ENCODE peak calls at places on chromosomes 3 and 15, in seven cellular contexts. One of them, this sample, is unnamed.

GRCh38 chr3:99842826-99843589 is 25.3 kb downstream of the CMSS1 start:
- DNase-seq in psoas muscle: no peak
- DNase-seq in fibroblast of the aortic adventitia: peak
- DNase-seq in fibroblast of lung: peak
- DNase-seq in mammary epithelial cell: peak
- DNase-seq in sigmoid colon: no peak
- DNase-seq in kidney epithelial cell: peak
- DNase-seq in this sample: peak

GRCh38 chr3:46209751-46210470 is 1.8 kb upstream of the CCR1 start:
- DNase-seq in psoas muscle: no peak
- DNase-seq in kidney epithelial cell: no peak
- DNase-seq in fibroblast of the aortic adventitia: peak
- DNase-seq in mammary epithelial cell: no peak
- DNase-seq in fibroblast of lung: peak
- DNase-seq in sigmoid colon: no peak
- DNase-seq in this sample: no peak

GRCh38 chr3:127217594-127218456 is 24.9 kb downstream of the PRR23E start:
- DNase-seq in kidney epithelial cell: no peak
- DNase-seq in sigmoid colon: no peak
- DNase-seq in fibroblast of the aortic adventitia: peak
- DNase-seq in psoas muscle: no peak
- DNase-seq in fibroblast of lung: no peak
- DNase-seq in mammary epithelial cell: peak
- DNase-seq in this sample: no peak

GRCh38 chr15:45183511-45183910 is 4.3 kb downstream of the SHF start:
- DNase-seq in mammary epithelial cell: no peak
- DNase-seq in fibroblast of the aortic adventitia: no peak
- DNase-seq in fibroblast of lung: no peak
- DNase-seq in sigmoid colon: no peak
- DNase-seq in psoas muscle: no peak
- DNase-seq in kidney epithelial cell: no peak
- DNase-seq in this sample: no peak

GRCh38 chr3:13077431-13078157 is 4.4 kb upstream of the IQSEC1 start:
- DNase-seq in kidney epithelial cell: no peak
- DNase-seq in sigmoid colon: no peak
- DNase-seq in mammary epithelial cell: no peak
- DNase-seq in fibroblast of lung: peak
- DNase-seq in fibroblast of the aortic adventitia: peak
- DNase-seq in psoas muscle: peak
- DNase-seq in this sample: no peak

GRCh38 chr3:177335728-177336127 is 138.4 kb upstream of the TBL1XR1 start:
- DNase-seq in mammary epithelial cell: peak
- DNase-seq in sigmoid colon: no peak
- DNase-seq in kidney epithelial cell: no peak
- DNase-seq in fibroblast of lung: peak
- DNase-seq in fibroblast of the aortic adventitia: peak
- DNase-seq in psoas muscle: no peak
- DNase-seq in this sample: peak

GRCh38 chr3:158103131-158103955 is 2.9 kb downstream of the SHOX2 start:
- DNase-seq in kidney epithelial cell: no peak
- DNase-seq in fibroblast of lung: no peak
- DNase-seq in fibroblast of the aortic adventitia: no peak
- DNase-seq in psoas muscle: peak
- DNase-seq in sigmoid colon: no peak
- DNase-seq in mammary epithelial cell: no peak
- DNase-seq in this sample: no peak

GRCh38 chr15:51160484-51160883 is 65.8 kb upstream of the TNFAIP8L3 start:
- DNase-seq in kidney epithelial cell: no peak
- DNase-seq in mammary epithelial cell: no peak
- DNase-seq in sigmoid colon: no peak
- DNase-seq in fibroblast of the aortic adventitia: no peak
- DNase-seq in psoas muscle: no peak
- DNase-seq in fibroblast of lung: no peak
- DNase-seq in this sample: no peak

GRCh38 chr15:96330064-96330449 is 443 bp upstream of the NR2F2 start:
- DNase-seq in psoas muscle: no peak
- DNase-seq in sigmoid colon: peak
- DNase-seq in fibroblast of lung: peak
- DNase-seq in mammary epithelial cell: peak
- DNase-seq in fibroblast of the aortic adventitia: peak
- DNase-seq in kidney epithelial cell: no peak
- DNase-seq in this sample: peak

GRCh38 chr3:20622304-20622703 is 436.3 kb upstream of the SGO1 start:
- DNase-seq in kidney epithelial cell: no peak
- DNase-seq in psoas muscle: no peak
- DNase-seq in mammary epithelial cell: peak
- DNase-seq in fibroblast of lung: peak
- DNase-seq in sigmoid colon: no peak
- DNase-seq in fibroblast of the aortic adventitia: peak
- DNase-seq in this sample: no peak

GRCh38 chr3:9448643-9449042 is 51.2 kb downstream of the SETD5 start:
- DNase-seq in sigmoid colon: no peak
- DNase-seq in kidney epithelial cell: no peak
- DNase-seq in psoas muscle: no peak
- DNase-seq in fibroblast of lung: peak
- DNase-seq in mammary epithelial cell: no peak
- DNase-seq in fibroblast of the aortic adventitia: no peak
- DNase-seq in this sample: no peak

GRCh38 chr15:71526061-71526460 is 284.3 kb upstream of the NR2E3 start:
- DNase-seq in psoas muscle: no peak
- DNase-seq in fibroblast of the aortic adventitia: peak
- DNase-seq in fibroblast of lung: peak
- DNase-seq in sigmoid colon: no peak
- DNase-seq in kidney epithelial cell: no peak
- DNase-seq in mammary epithelial cell: no peak
- DNase-seq in this sample: peak

GRCh38 chr3:44427683-44428082 is 49.8 kb downstream of the ZNF445 start:
- DNase-seq in psoas muscle: no peak
- DNase-seq in kidney epithelial cell: no peak
- DNase-seq in sigmoid colon: no peak
- DNase-seq in mammary epithelial cell: no peak
- DNase-seq in fibroblast of lung: no peak
- DNase-seq in fibroblast of the aortic adventitia: no peak
- DNase-seq in this sample: no peak
- H3K4me3 ChIP-seq in psoas muscle: no peak
- H3K4me3 ChIP-seq in kidney epithelial cell: no peak
- H3K4me3 ChIP-seq in sigmoid colon: no peak
- H3K4me3 ChIP-seq in mammary epithelial cell: no peak
- H3K4me3 ChIP-seq in fibroblast of lung: no peak
- H3K4me3 ChIP-seq in fibroblast of the aortic adventitia: no peak
- H3K4me3 ChIP-seq in this sample: no peak

DNA sequence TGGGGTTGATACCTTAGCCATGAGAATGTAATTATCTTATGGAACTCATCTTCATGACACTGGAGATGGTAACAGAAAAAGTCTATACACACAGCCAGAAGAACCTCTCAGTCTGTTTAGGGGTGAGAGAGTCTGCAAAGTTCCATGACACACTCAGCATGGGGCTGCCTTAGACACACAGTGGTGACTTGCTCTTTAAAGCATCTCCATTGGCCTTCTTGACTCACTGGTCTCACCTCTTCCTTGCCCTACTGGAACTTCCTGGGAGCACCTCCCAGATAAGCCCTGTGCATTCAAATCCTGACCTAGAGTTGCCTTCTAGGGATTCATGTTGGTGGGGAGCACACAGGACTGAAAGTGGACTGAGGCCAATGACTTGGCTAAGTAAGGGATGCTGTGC is 9.3 kb downstream of the MAGI1 start:
- DNase-seq in mammary epithelial cell: no peak
- DNase-seq in psoas muscle: no peak
- DNase-seq in sigmoid colon: no peak
- DNase-seq in fibroblast of the aortic adventitia: no peak
- DNase-seq in kidney epithelial cell: no peak
- DNase-seq in fibroblast of lung: no peak
- DNase-seq in this sample: no peak
- TF ChIP-seq CTCF in mammary epithelial cell: no peak
- TF ChIP-seq CTCF in psoas muscle: no peak
- TF ChIP-seq CTCF in sigmoid colon: no peak
- TF ChIP-seq CTCF in fibroblast of the aortic adventitia: no peak
- TF ChIP-seq CTCF in kidney epithelial cell: no peak
- TF ChIP-seq CTCF in fibroblast of lung: no peak
- TF ChIP-seq CTCF in this sample: no peak

GRCh38 chr3:60190073-60190472 is 1061.2 kb downstream of the FHIT start:
- DNase-seq in psoas muscle: no peak
- DNase-seq in fibroblast of lung: peak
- DNase-seq in mammary epithelial cell: no peak
- DNase-seq in sigmoid colon: no peak
- DNase-seq in fibroblast of the aortic adventitia: no peak
- DNase-seq in kidney epithelial cell: no peak
- DNase-seq in this sample: no peak
- H3K4me3 ChIP-seq in psoas muscle: no peak
- H3K4me3 ChIP-seq in fibroblast of lung: no peak
- H3K4me3 ChIP-seq in mammary epithelial cell: no peak
- H3K4me3 ChIP-seq in sigmoid colon: no peak
- H3K4me3 ChIP-seq in fibroblast of the aortic adventitia: no peak
- H3K4me3 ChIP-seq in kidney epithelial cell: no peak
- H3K4me3 ChIP-seq in this sample: no peak

GRCh38 chr3:57689367-57690053 is 3.4 kb downstream of the DENND6A start:
- DNase-seq in mammary epithelial cell: no peak
- DNase-seq in sigmoid colon: no peak
- DNase-seq in psoas muscle: no peak
- DNase-seq in fibroblast of the aortic adventitia: no peak
- DNase-seq in fibroblast of lung: no peak
- DNase-seq in kidney epithelial cell: no peak
- DNase-seq in this sample: no peak
- TF ChIP-seq CTCF in mammary epithelial cell: peak
- TF ChIP-seq CTCF in sigmoid colon: no peak
- TF ChIP-seq CTCF in psoas muscle: no peak
- TF ChIP-seq CTCF in fibroblast of the aortic adventitia: no peak
- TF ChIP-seq CTCF in fibroblast of lung: no peak
- TF ChIP-seq CTCF in kidney epithelial cell: no peak
- TF ChIP-seq CTCF in this sample: peak

GRCh38 chr3:71197841-71198565 is 385.5 kb downstream of the FOXP1 start:
- DNase-seq in mammary epithelial cell: no peak
- DNase-seq in sigmoid colon: no peak
- DNase-seq in fibroblast of lung: peak
- DNase-seq in kidney epithelial cell: no peak
- DNase-seq in psoas muscle: no peak
- DNase-seq in fibroblast of the aortic adventitia: no peak
- DNase-seq in this sample: no peak
- H3K4me3 ChIP-seq in mammary epithelial cell: no peak
- H3K4me3 ChIP-seq in sigmoid colon: no peak
- H3K4me3 ChIP-seq in fibroblast of lung: no peak
- H3K4me3 ChIP-seq in kidney epithelial cell: no peak
- H3K4me3 ChIP-seq in psoas muscle: peak
- H3K4me3 ChIP-seq in fibroblast of the aortic adventitia: no peak
- H3K4me3 ChIP-seq in this sample: no peak

GRCh38 chr3:131143802-131144201 is 117.1 kb downstream of the NEK11 start:
- DNase-seq in kidney epithelial cell: no peak
- DNase-seq in fibroblast of the aortic adventitia: no peak
- DNase-seq in sigmoid colon: no peak
- DNase-seq in mammary epithelial cell: no peak
- DNase-seq in psoas muscle: no peak
- DNase-seq in fibroblast of lung: no peak
- DNase-seq in this sample: no peak

GRCh38 chr3:131141770-131142169 is 115.1 kb downstream of the NEK11 start:
- DNase-seq in fibroblast of the aortic adventitia: no peak
- DNase-seq in mammary epithelial cell: no peak
- DNase-seq in kidney epithelial cell: no peak
- DNase-seq in fibroblast of lung: no peak
- DNase-seq in sigmoid colon: no peak
- DNase-seq in psoas muscle: no peak
- DNase-seq in this sample: no peak

GRCh38 chr3:131142580-131142979 is 115.9 kb downstream of the NEK11 start:
- DNase-seq in psoas muscle: no peak
- DNase-seq in mammary epithelial cell: no peak
- DNase-seq in fibroblast of the aortic adventitia: peak
- DNase-seq in sigmoid colon: no peak
- DNase-seq in kidney epithelial cell: no peak
- DNase-seq in fibroblast of lung: no peak
- DNase-seq in this sample: peak

DNA sequence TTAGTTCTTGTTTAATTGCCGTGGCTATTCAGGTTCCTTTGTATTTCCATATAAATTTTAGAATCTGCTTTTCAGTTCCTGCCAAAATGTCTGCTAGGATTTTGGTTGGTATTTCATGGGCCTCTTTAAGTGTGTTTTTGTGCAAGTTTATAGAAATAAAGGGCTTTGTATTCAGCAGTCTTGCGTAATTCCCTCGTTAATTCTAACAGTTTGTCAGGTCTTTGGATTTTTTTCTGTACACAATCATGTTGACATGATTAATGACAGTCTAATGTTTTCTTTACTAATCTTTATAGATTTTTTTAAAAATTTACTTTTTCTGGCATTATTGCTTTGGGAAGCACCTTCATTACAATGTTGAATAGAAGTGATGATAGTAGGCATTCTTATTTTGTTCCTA is 120.9 kb downstream of the NEK11 start:
- DNase-seq in psoas muscle: no peak
- DNase-seq in fibroblast of the aortic adventitia: peak
- DNase-seq in kidney epithelial cell: no peak
- DNase-seq in fibroblast of lung: peak
- DNase-seq in sigmoid colon: no peak
- DNase-seq in mammary epithelial cell: no peak
- DNase-seq in this sample: no peak
- TF ChIP-seq CTCF in psoas muscle: no peak
- TF ChIP-seq CTCF in fibroblast of the aortic adventitia: no peak
- TF ChIP-seq CTCF in kidney epithelial cell: no peak
- TF ChIP-seq CTCF in fibroblast of lung: no peak
- TF ChIP-seq CTCF in sigmoid colon: no peak
- TF ChIP-seq CTCF in mammary epithelial cell: no peak
- TF ChIP-seq CTCF in this sample: no peak

GRCh38 chr3:98733055-98733777 is 29.9 kb upstream of the ST3GAL6 start:
- DNase-seq in fibroblast of lung: peak
- DNase-seq in kidney epithelial cell: no peak
- DNase-seq in sigmoid colon: peak
- DNase-seq in mammary epithelial cell: peak
- DNase-seq in fibroblast of the aortic adventitia: peak
- DNase-seq in psoas muscle: peak
- DNase-seq in this sample: peak
- H3K4me3 ChIP-seq in fibroblast of lung: peak
- H3K4me3 ChIP-seq in kidney epithelial cell: peak
- H3K4me3 ChIP-seq in sigmoid colon: peak
- H3K4me3 ChIP-seq in mammary epithelial cell: peak
- H3K4me3 ChIP-seq in fibroblast of the aortic adventitia: peak
- H3K4me3 ChIP-seq in psoas muscle: peak
- H3K4me3 ChIP-seq in this sample: peak

GRCh38 chr3:33023176-33024136 is 72.0 kb downstream of the CCR4 start:
- DNase-seq in fibroblast of lung: no peak
- DNase-seq in kidney epithelial cell: peak
- DNase-seq in fibroblast of the aortic adventitia: no peak
- DNase-seq in mammary epithelial cell: peak
- DNase-seq in psoas muscle: no peak
- DNase-seq in sigmoid colon: no peak
- DNase-seq in this sample: no peak
- TF ChIP-seq CTCF in fibroblast of lung: no peak
- TF ChIP-seq CTCF in kidney epithelial cell: no peak
- TF ChIP-seq CTCF in fibroblast of the aortic adventitia: no peak
- TF ChIP-seq CTCF in mammary epithelial cell: no peak
- TF ChIP-seq CTCF in psoas muscle: no peak
- TF ChIP-seq CTCF in sigmoid colon: no peak
- TF ChIP-seq CTCF in this sample: no peak

This sample was measured in choroid plexus epithelial cell.